ENCODE peak calls at places on chromosome 20, in nine cellular contexts. V, Q, G, L, U, E, B, H and O are unnamed samples.

GRCh38 chr20:54219751-54220426 is 12.0 kb downstream of the PFDN4 start:
- DNase-seq in U (peak), V (no peak), E (no peak), H (no peak), G (no peak), Q (no peak), B (peak), L (peak), O (no peak)

GRCh38 chr20:62209850-62210495 is 10.1 kb downstream of the HRH3 start:
- DNase-seq in G (no peak), H (no peak), Q (no peak), V (no peak), B (no peak), E (no peak), U (no peak), L (no peak), O (no peak)

GRCh38 chr20:38267251-38267650 is 6.7 kb upstream of the KIAA1755 start:
- DNase-seq in G (no peak), L (no peak), U (no peak), H (no peak), E (no peak), Q (no peak), B (no peak), V (no peak), O (no peak)

GRCh38 chr20:14337400-14338171 is at the start of gene FLRT3:
- DNase-seq in E (peak), U (peak), G (no peak), L (peak), B (peak), H (no peak), Q (peak), V (peak), O (peak)

GRCh38 chr20:1389703-1390385 is 3.0 kb downstream of the FKBP1A start:
- DNase-seq in G (no peak), B (no peak), L (no peak), E (peak), Q (no peak), H (no peak), U (no peak), V (no peak), O (no peak)

GRCh38 chr20:25308671-25309394 is 60.9 kb downstream of the PYGB start:
- DNase-seq in U (no peak), L (peak), B (peak), V (no peak), E (no peak), H (peak), G (no peak), Q (no peak), O (no peak)

GRCh38 chr20:37745553-37745952 is 51.7 kb downstream of the CTNNBL1 start:
- DNase-seq in L (no peak), V (no peak), G (no peak), E (no peak), U (no peak), H (no peak), Q (no peak), B (no peak), O (no peak)

GRCh38 chr20:36548704-36549627 is 7.6 kb downstream of the MYL9 start:
- DNase-seq in G (no peak), Q (no peak), H (no peak), V (no peak), U (no peak), E (no peak), L (no peak), B (no peak), O (peak)

GRCh38 chr20:61864481-61864880 is 201.2 kb downstream of the TAF4 start:
- DNase-seq in E (no peak), B (no peak), G (no peak), H (no peak), L (no peak), U (no peak), V (no peak), Q (no peak), O (no peak)

GRCh38 chr20:16574656-16575355 is 1.6 kb upstream of the KIF16B start:
- DNase-seq in V (peak), L (no peak), G (peak), H (peak), U (peak), Q (no peak), B (peak), E (peak), O (peak)

GRCh38 chr20:14724036-14724435 is 386.6 kb upstream of the FLRT3 start:
- DNase-seq in G (no peak), L (no peak), B (no peak), H (no peak), E (no peak), Q (no peak), U (no peak), V (no peak), O (no peak)

GRCh38 chr20:58432190-58432954 is 43.3 kb downstream of the VAPB start:
- DNase-seq in U (no peak), G (no peak), Q (no peak), H (no peak), B (peak), L (no peak), E (no peak), V (no peak), O (no peak)

GRCh38 chr20:3714092-3714491 is 1.7 kb upstream of the SIGLEC1 start:
- DNase-seq in L (no peak), Q (no peak), B (no peak), E (no peak), H (no peak), V (no peak), G (no peak), U (no peak), O (no peak)

GRCh38 chr20:18719426-18719825 is 94.2 kb upstream of the SCP2D1 start:
- DNase-seq in V (no peak), G (no peak), H (no peak), E (no peak), U (no peak), Q (no peak), B (peak), L (peak), O (no peak)

GRCh38 chr20:57874141-57874540 is 164.3 kb upstream of the PMEPA1 start:
- DNase-seq in G (no peak), Q (no peak), V (peak), H (no peak), B (no peak), L (no peak), U (no peak), E (peak), O (no peak)

GRCh38 chr20:10659651-10660601 is 13.9 kb downstream of the JAG1 start:
- DNase-seq in L (no peak), Q (no peak), H (no peak), U (no peak), E (peak), G (no peak), V (no peak), B (no peak), O (no peak)

GRCh38 chr20:37518059-37518458 is 3.0 kb upstream of the NNAT start:
- DNase-seq in H (no peak), E (peak), L (no peak), V (no peak), U (no peak), B (no peak), G (no peak), Q (no peak), O (peak)

GRCh38 chr20:7410150-7410549 is 530.1 kb downstream of the HAO1 start:
- DNase-seq in Q (no peak), H (no peak), B (no peak), E (no peak), G (no peak), L (no peak), V (no peak), U (no peak), O (no peak)

GRCh38 chr20:8946036-8946926 is 122.6 kb upstream of the PLCB4 start:
- DNase-seq in U (no peak), H (no peak), E (no peak), Q (no peak), B (peak), V (no peak), G (no peak), L (no peak), O (no peak)

GRCh38 chr20:32304121-32304520 is 26.7 kb downstream of the KIF3B start:
- DNase-seq in Q (no peak), E (no peak), U (no peak), L (no peak), H (no peak), V (no peak), G (no peak), B (no peak), O (no peak)

GRCh38 chr20:8670900-8671229 is 398.0 kb upstream of the PLCB4 start:
- DNase-seq in G (no peak), H (no peak), Q (no peak), L (no peak), B (peak), V (no peak), U (peak), E (no peak), O (no peak)

GRCh38 chr20:46965477-46965876 is 70.8 kb downstream of the EYA2 start:
- DNase-seq in Q (no peak), E (peak), V (no peak), H (no peak), G (no peak), L (no peak), B (no peak), U (no peak), O (no peak)

GRCh38 chr20:35985789-35986188 is 17.4 kb downstream of the CNBD2 start:
- DNase-seq in U (no peak), E (no peak), B (no peak), G (no peak), V (no peak), Q (no peak), L (no peak), H (no peak), O (no peak)

GRCh38 chr20:478949-479429 is 16.7 kb upstream of the TBC1D20 start:
- DNase-seq in G (no peak), V (no peak), L (peak), B (peak), E (no peak), U (peak), H (peak), Q (peak), O (peak)

GRCh38 chr20:8964944-8965562 is 103.8 kb upstream of the PLCB4 start:
- DNase-seq in B (no peak), H (no peak), V (no peak), L (no peak), U (no peak), Q (no peak), E (no peak), G (no peak), O (no peak)

GRCh38 chr20:38126146-38126912 is 38.7 kb downstream of the TGM2 start:
- DNase-seq in L (no peak), U (no peak), G (no peak), B (no peak), V (peak), H (peak), Q (no peak), E (peak), O (no peak)

GRCh38 chr20:62925420-62926228 is 681 bp downstream of the DIDO1 start:
- DNase-seq in B (peak), U (no peak), L (no peak), E (no peak), H (no peak), Q (no peak), V (no peak), G (peak), O (peak)

GRCh38 chr20:5608104-5608447 is 142.1 kb upstream of the SHLD1 start:
- DNase-seq in E (peak), H (no peak), U (peak), B (no peak), Q (peak), G (no peak), L (no peak), V (no peak), O (no peak)

GRCh38 chr20:47318027-47318595 is 38.4 kb downstream of the ZMYND8 start:
- DNase-seq in B (peak), Q (no peak), V (no peak), G (no peak), H (no peak), E (no peak), U (no peak), L (peak), O (no peak)

GRCh38 chr20:62942456-62942855 is 4.5 kb downstream of the GID8 start:
- DNase-seq in B (no peak), G (no peak), V (peak), U (no peak), H (no peak), Q (no peak), E (no peak), L (no peak), O (no peak)

GRCh38 chr20:62104791-62105345 is 17.4 kb upstream of the LSM14B start:
- DNase-seq in V (no peak), E (no peak), H (peak), Q (no peak), B (peak), G (no peak), L (peak), U (no peak), O (no peak)

GRCh38 chr20:48626226-48626937 is 201.4 kb downstream of the PREX1 start:
- DNase-seq in Q (no peak), U (peak), E (no peak), B (no peak), V (no peak), L (no peak), G (no peak), H (no peak), O (no peak)

GRCh38 chr20:62445553-62446340 is 18.4 kb upstream of the RBBP8NL start:
- DNase-seq in G (no peak), B (no peak), L (no peak), V (no peak), U (no peak), H (no peak), Q (no peak), E (no peak), O (no peak)

GRCh38 chr20:31595654-31596411 is 9.3 kb upstream of the ID1 start:
- DNase-seq in L (peak), U (no peak), H (no peak), V (peak), Q (no peak), E (peak), G (no peak), B (peak), O (no peak)

GRCh38 chr20:47205577-47206123 is 150.8 kb downstream of the ZMYND8 start:
- DNase-seq in G (no peak), B (peak), H (peak), Q (no peak), E (no peak), U (no peak), V (peak), L (peak), O (peak)

GRCh38 chr20:18805881-18806280 is 7.7 kb upstream of the SCP2D1 start:
- DNase-seq in H (peak), Q (no peak), G (no peak), V (no peak), U (no peak), E (no peak), B (peak), L (no peak), O (no peak)

GRCh38 chr20:53547664-53548239 is 45.9 kb downstream of the ZNF217 start:
- DNase-seq in V (no peak), B (peak), E (no peak), U (peak), H (peak), G (no peak), L (peak), Q (peak), O (peak)

GRCh38 chr20:19823971-19824370 is 65.9 kb downstream of the RIN2 start:
- DNase-seq in H (no peak), G (no peak), Q (no peak), L (no peak), U (no peak), B (no peak), E (no peak), V (no peak), O (no peak)